ENCODE peak calls at places on chromosomes 12 and 14, in nine cellular contexts. One of them, this sample, is unnamed.

GRCh38 chr12:118855858-118856257 is 125.5 kb upstream of the SRRM4 start:
- DNase-seq in activated CD4-positive, alpha-beta T cell treated with anti-CD3 and anti-CD28 coated beads for 48 hours: no peak
- DNase-seq in anterior cingulate cortex: no peak
- DNase-seq in NCI-H2081: no peak
- DNase-seq in mucosa of gallbladder: no peak
- DNase-seq in T-helper 17 cell: no peak
- DNase-seq in psoas muscle: no peak
- DNase-seq in NCI-H524: no peak
- DNase-seq in effector memory CD8-positive, alpha-beta T cell: no peak
- DNase-seq in this sample: no peak

GRCh38 chr14:36807727-36808126 is 146.1 kb downstream of the PAX9 start:
- DNase-seq in activated CD4-positive, alpha-beta T cell treated with anti-CD3 and anti-CD28 coated beads for 48 hours: no peak
- DNase-seq in anterior cingulate cortex: no peak
- DNase-seq in NCI-H2081: no peak
- DNase-seq in mucosa of gallbladder: no peak
- DNase-seq in T-helper 17 cell: no peak
- DNase-seq in psoas muscle: no peak
- DNase-seq in NCI-H524: peak
- DNase-seq in effector memory CD8-positive, alpha-beta T cell: no peak
- DNase-seq in this sample: peak

GRCh38 chr12:12714276-12715001 is 2.7 kb upstream of the CDKN1B start:
- DNase-seq in activated CD4-positive, alpha-beta T cell treated with anti-CD3 and anti-CD28 coated beads for 48 hours: peak
- DNase-seq in anterior cingulate cortex: no peak
- DNase-seq in NCI-H2081: no peak
- DNase-seq in mucosa of gallbladder: no peak
- DNase-seq in T-helper 17 cell: no peak
- DNase-seq in psoas muscle: no peak
- DNase-seq in NCI-H524: no peak
- DNase-seq in effector memory CD8-positive, alpha-beta T cell: peak
- DNase-seq in this sample: peak

GRCh38 chr14:21100931-21101330 is at the start of gene TMEM253:
- DNase-seq in activated CD4-positive, alpha-beta T cell treated with anti-CD3 and anti-CD28 coated beads for 48 hours: no peak
- DNase-seq in anterior cingulate cortex: no peak
- DNase-seq in NCI-H2081: no peak
- DNase-seq in mucosa of gallbladder: no peak
- DNase-seq in T-helper 17 cell: no peak
- DNase-seq in psoas muscle: no peak
- DNase-seq in NCI-H524: no peak
- DNase-seq in effector memory CD8-positive, alpha-beta T cell: no peak
- DNase-seq in this sample: no peak

GRCh38 chr14:54593860-54594259 is 26.9 kb downstream of the SAMD4A start:
- DNase-seq in activated CD4-positive, alpha-beta T cell treated with anti-CD3 and anti-CD28 coated beads for 48 hours: no peak
- DNase-seq in anterior cingulate cortex: no peak
- DNase-seq in NCI-H2081: no peak
- DNase-seq in mucosa of gallbladder: no peak
- DNase-seq in T-helper 17 cell: no peak
- DNase-seq in psoas muscle: no peak
- DNase-seq in NCI-H524: no peak
- DNase-seq in effector memory CD8-positive, alpha-beta T cell: no peak
- DNase-seq in this sample: no peak

GRCh38 chr14:32572867-32573149 is 243.7 kb downstream of the AKAP6 start:
- DNase-seq in activated CD4-positive, alpha-beta T cell treated with anti-CD3 and anti-CD28 coated beads for 48 hours: no peak
- DNase-seq in anterior cingulate cortex: no peak
- DNase-seq in NCI-H2081: no peak
- DNase-seq in mucosa of gallbladder: no peak
- DNase-seq in T-helper 17 cell: no peak
- DNase-seq in psoas muscle: no peak
- DNase-seq in NCI-H524: no peak
- DNase-seq in effector memory CD8-positive, alpha-beta T cell: no peak
- DNase-seq in this sample: no peak

GRCh38 chr12:95231190-95231589 is 13.6 kb downstream of the VEZT start:
- DNase-seq in activated CD4-positive, alpha-beta T cell treated with anti-CD3 and anti-CD28 coated beads for 48 hours: no peak
- DNase-seq in anterior cingulate cortex: no peak
- DNase-seq in NCI-H2081: no peak
- DNase-seq in mucosa of gallbladder: no peak
- DNase-seq in T-helper 17 cell: no peak
- DNase-seq in psoas muscle: no peak
- DNase-seq in NCI-H524: no peak
- DNase-seq in effector memory CD8-positive, alpha-beta T cell: no peak
- DNase-seq in this sample: no peak

GRCh38 chr12:2034633-2035420 is 18.0 kb upstream of the CACNA1C start:
- DNase-seq in activated CD4-positive, alpha-beta T cell treated with anti-CD3 and anti-CD28 coated beads for 48 hours: peak
- DNase-seq in anterior cingulate cortex: peak
- DNase-seq in NCI-H2081: peak
- DNase-seq in mucosa of gallbladder: peak
- DNase-seq in T-helper 17 cell: peak
- DNase-seq in psoas muscle: peak
- DNase-seq in NCI-H524: peak
- DNase-seq in effector memory CD8-positive, alpha-beta T cell: peak
- DNase-seq in this sample: peak

GRCh38 chr12:42698213-42698612 is 108.7 kb upstream of the PRICKLE1 start:
- DNase-seq in activated CD4-positive, alpha-beta T cell treated with anti-CD3 and anti-CD28 coated beads for 48 hours: no peak
- DNase-seq in anterior cingulate cortex: no peak
- DNase-seq in NCI-H2081: no peak
- DNase-seq in mucosa of gallbladder: no peak
- DNase-seq in T-helper 17 cell: no peak
- DNase-seq in psoas muscle: peak
- DNase-seq in NCI-H524: no peak
- DNase-seq in effector memory CD8-positive, alpha-beta T cell: no peak
- DNase-seq in this sample: no peak

GRCh38 chr14:26401170-26401968 is 196.5 kb downstream of the NOVA1 start:
- DNase-seq in activated CD4-positive, alpha-beta T cell treated with anti-CD3 and anti-CD28 coated beads for 48 hours: no peak
- DNase-seq in anterior cingulate cortex: no peak
- DNase-seq in NCI-H2081: no peak
- DNase-seq in mucosa of gallbladder: no peak
- DNase-seq in T-helper 17 cell: no peak
- DNase-seq in psoas muscle: no peak
- DNase-seq in NCI-H524: peak
- DNase-seq in effector memory CD8-positive, alpha-beta T cell: no peak
- DNase-seq in this sample: no peak

GRCh38 chr14:47040490-47040889 is 388.9 kb upstream of the RPL10L start:
- DNase-seq in activated CD4-positive, alpha-beta T cell treated with anti-CD3 and anti-CD28 coated beads for 48 hours: no peak
- DNase-seq in anterior cingulate cortex: no peak
- DNase-seq in NCI-H2081: peak
- DNase-seq in mucosa of gallbladder: peak
- DNase-seq in T-helper 17 cell: no peak
- DNase-seq in psoas muscle: no peak
- DNase-seq in NCI-H524: peak
- DNase-seq in effector memory CD8-positive, alpha-beta T cell: no peak
- DNase-seq in this sample: peak

GRCh38 chr14:99644723-99645544 is at the start of gene HHIPL1:
- DNase-seq in activated CD4-positive, alpha-beta T cell treated with anti-CD3 and anti-CD28 coated beads for 48 hours: no peak
- DNase-seq in anterior cingulate cortex: no peak
- DNase-seq in NCI-H2081: no peak
- DNase-seq in mucosa of gallbladder: no peak
- DNase-seq in T-helper 17 cell: no peak
- DNase-seq in psoas muscle: peak
- DNase-seq in NCI-H524: no peak
- DNase-seq in effector memory CD8-positive, alpha-beta T cell: no peak
- DNase-seq in this sample: peak

GRCh38 chr12:27607611-27608010 is 83.6 kb downstream of the PPFIBP1 start:
- DNase-seq in activated CD4-positive, alpha-beta T cell treated with anti-CD3 and anti-CD28 coated beads for 48 hours: no peak
- DNase-seq in anterior cingulate cortex: no peak
- DNase-seq in NCI-H2081: no peak
- DNase-seq in mucosa of gallbladder: no peak
- DNase-seq in T-helper 17 cell: no peak
- DNase-seq in psoas muscle: no peak
- DNase-seq in NCI-H524: no peak
- DNase-seq in effector memory CD8-positive, alpha-beta T cell: no peak
- DNase-seq in this sample: no peak

GRCh38 chr12:131640436-131640969 is 70.4 kb upstream of the SFSWAP start:
- DNase-seq in activated CD4-positive, alpha-beta T cell treated with anti-CD3 and anti-CD28 coated beads for 48 hours: no peak
- DNase-seq in anterior cingulate cortex: peak
- DNase-seq in NCI-H2081: no peak
- DNase-seq in mucosa of gallbladder: no peak
- DNase-seq in T-helper 17 cell: no peak
- DNase-seq in psoas muscle: no peak
- DNase-seq in NCI-H524: peak
- DNase-seq in effector memory CD8-positive, alpha-beta T cell: no peak
- DNase-seq in this sample: no peak

GRCh38 chr14:103563089-103563620 is 395 bp downstream of the COA8 start:
- DNase-seq in activated CD4-positive, alpha-beta T cell treated with anti-CD3 and anti-CD28 coated beads for 48 hours: no peak
- DNase-seq in anterior cingulate cortex: no peak
- DNase-seq in NCI-H2081: peak
- DNase-seq in mucosa of gallbladder: no peak
- DNase-seq in T-helper 17 cell: no peak
- DNase-seq in psoas muscle: no peak
- DNase-seq in NCI-H524: no peak
- DNase-seq in effector memory CD8-positive, alpha-beta T cell: no peak
- DNase-seq in this sample: no peak

GRCh38 chr12:57477710-57478681 is 1.7 kb downstream of the ARHGAP9 start:
- DNase-seq in activated CD4-positive, alpha-beta T cell treated with anti-CD3 and anti-CD28 coated beads for 48 hours: peak
- DNase-seq in anterior cingulate cortex: no peak
- DNase-seq in NCI-H2081: no peak
- DNase-seq in mucosa of gallbladder: no peak
- DNase-seq in T-helper 17 cell: peak
- DNase-seq in psoas muscle: no peak
- DNase-seq in NCI-H524: no peak
- DNase-seq in effector memory CD8-positive, alpha-beta T cell: peak
- DNase-seq in this sample: no peak

GRCh38 chr14:64761441-64762043 is 57.3 kb downstream of the PLEKHG3 start:
- DNase-seq in activated CD4-positive, alpha-beta T cell treated with anti-CD3 and anti-CD28 coated beads for 48 hours: no peak
- DNase-seq in anterior cingulate cortex: no peak
- DNase-seq in NCI-H2081: no peak
- DNase-seq in mucosa of gallbladder: no peak
- DNase-seq in T-helper 17 cell: no peak
- DNase-seq in psoas muscle: peak
- DNase-seq in NCI-H524: peak
- DNase-seq in effector memory CD8-positive, alpha-beta T cell: no peak
- DNase-seq in this sample: no peak

GRCh38 chr12:26109343-26109841 is 15.4 kb downstream of the BHLHE41 start:
- DNase-seq in activated CD4-positive, alpha-beta T cell treated with anti-CD3 and anti-CD28 coated beads for 48 hours: no peak
- DNase-seq in anterior cingulate cortex: no peak
- DNase-seq in NCI-H2081: no peak
- DNase-seq in mucosa of gallbladder: no peak
- DNase-seq in T-helper 17 cell: no peak
- DNase-seq in psoas muscle: peak
- DNase-seq in NCI-H524: peak
- DNase-seq in effector memory CD8-positive, alpha-beta T cell: no peak
- DNase-seq in this sample: no peak

GRCh38 chr14:50260511-50260910 is 29.1 kb upstream of the SOS2 start:
- DNase-seq in activated CD4-positive, alpha-beta T cell treated with anti-CD3 and anti-CD28 coated beads for 48 hours: no peak
- DNase-seq in anterior cingulate cortex: no peak
- DNase-seq in NCI-H2081: no peak
- DNase-seq in mucosa of gallbladder: no peak
- DNase-seq in T-helper 17 cell: no peak
- DNase-seq in psoas muscle: no peak
- DNase-seq in NCI-H524: no peak
- DNase-seq in effector memory CD8-positive, alpha-beta T cell: peak
- DNase-seq in this sample: peak

GRCh38 chr12:104494137-104494815 is 37.5 kb downstream of the CHST11 start:
- DNase-seq in activated CD4-positive, alpha-beta T cell treated with anti-CD3 and anti-CD28 coated beads for 48 hours: peak
- DNase-seq in anterior cingulate cortex: no peak
- DNase-seq in NCI-H2081: no peak
- DNase-seq in mucosa of gallbladder: no peak
- DNase-seq in T-helper 17 cell: no peak
- DNase-seq in psoas muscle: no peak
- DNase-seq in NCI-H524: no peak
- DNase-seq in effector memory CD8-positive, alpha-beta T cell: peak
- DNase-seq in this sample: no peak

GRCh38 chr12:38886064-38886463 is 19.3 kb downstream of the CPNE8 start:
- DNase-seq in activated CD4-positive, alpha-beta T cell treated with anti-CD3 and anti-CD28 coated beads for 48 hours: peak
- DNase-seq in anterior cingulate cortex: no peak
- DNase-seq in NCI-H2081: no peak
- DNase-seq in mucosa of gallbladder: peak
- DNase-seq in T-helper 17 cell: no peak
- DNase-seq in psoas muscle: no peak
- DNase-seq in NCI-H524: no peak
- DNase-seq in effector memory CD8-positive, alpha-beta T cell: no peak
- DNase-seq in this sample: no peak

GRCh38 chr14:102280376-102280962 is 24.5 kb downstream of the MOK start:
- DNase-seq in activated CD4-positive, alpha-beta T cell treated with anti-CD3 and anti-CD28 coated beads for 48 hours: no peak
- DNase-seq in anterior cingulate cortex: no peak
- DNase-seq in NCI-H2081: no peak
- DNase-seq in mucosa of gallbladder: no peak
- DNase-seq in T-helper 17 cell: no peak
- DNase-seq in psoas muscle: no peak
- DNase-seq in NCI-H524: no peak
- DNase-seq in effector memory CD8-positive, alpha-beta T cell: no peak
- DNase-seq in this sample: no peak

GRCh38 chr12:97109441-97109840 is 202.4 kb downstream of the NEDD1 start:
- DNase-seq in activated CD4-positive, alpha-beta T cell treated with anti-CD3 and anti-CD28 coated beads for 48 hours: no peak
- DNase-seq in anterior cingulate cortex: no peak
- DNase-seq in NCI-H2081: no peak
- DNase-seq in mucosa of gallbladder: no peak
- DNase-seq in T-helper 17 cell: no peak
- DNase-seq in psoas muscle: no peak
- DNase-seq in NCI-H524: no peak
- DNase-seq in effector memory CD8-positive, alpha-beta T cell: no peak
- DNase-seq in this sample: no peak

GRCh38 chr12:93624595-93625294 is 52.3 kb downstream of the SOCS2 start:
- DNase-seq in activated CD4-positive, alpha-beta T cell treated with anti-CD3 and anti-CD28 coated beads for 48 hours: no peak
- DNase-seq in anterior cingulate cortex: no peak
- DNase-seq in NCI-H2081: no peak
- DNase-seq in mucosa of gallbladder: no peak
- DNase-seq in T-helper 17 cell: no peak
- DNase-seq in psoas muscle: no peak
- DNase-seq in NCI-H524: no peak
- DNase-seq in effector memory CD8-positive, alpha-beta T cell: no peak
- DNase-seq in this sample: no peak

GRCh38 chr14:68734231-68734732 is 58.6 kb downstream of the ZFP36L1 start:
- DNase-seq in activated CD4-positive, alpha-beta T cell treated with anti-CD3 and anti-CD28 coated beads for 48 hours: peak
- DNase-seq in anterior cingulate cortex: no peak
- DNase-seq in NCI-H2081: no peak
- DNase-seq in mucosa of gallbladder: no peak
- DNase-seq in T-helper 17 cell: no peak
- DNase-seq in psoas muscle: no peak
- DNase-seq in NCI-H524: no peak
- DNase-seq in effector memory CD8-positive, alpha-beta T cell: peak
- DNase-seq in this sample: no peak

GRCh38 chr12:113222730-113223531 is 1.7 kb downstream of the TPCN1 start:
- DNase-seq in activated CD4-positive, alpha-beta T cell treated with anti-CD3 and anti-CD28 coated beads for 48 hours: no peak
- DNase-seq in anterior cingulate cortex: no peak
- DNase-seq in NCI-H2081: peak
- DNase-seq in mucosa of gallbladder: peak
- DNase-seq in T-helper 17 cell: no peak
- DNase-seq in psoas muscle: peak
- DNase-seq in NCI-H524: no peak
- DNase-seq in effector memory CD8-positive, alpha-beta T cell: no peak
- DNase-seq in this sample: no peak

GRCh38 chr14:99755629-99756603 is 37.3 kb upstream of the EML1 start:
- DNase-seq in activated CD4-positive, alpha-beta T cell treated with anti-CD3 and anti-CD28 coated beads for 48 hours: no peak
- DNase-seq in anterior cingulate cortex: no peak
- DNase-seq in NCI-H2081: no peak
- DNase-seq in mucosa of gallbladder: peak
- DNase-seq in T-helper 17 cell: no peak
- DNase-seq in psoas muscle: peak
- DNase-seq in NCI-H524: no peak
- DNase-seq in effector memory CD8-positive, alpha-beta T cell: no peak
- DNase-seq in this sample: no peak

GRCh38 chr12:6554990-6555691 is 701 bp downstream of the IFFO1 start:
- DNase-seq in activated CD4-positive, alpha-beta T cell treated with anti-CD3 and anti-CD28 coated beads for 48 hours: peak
- DNase-seq in anterior cingulate cortex: no peak
- DNase-seq in NCI-H2081: no peak
- DNase-seq in mucosa of gallbladder: no peak
- DNase-seq in T-helper 17 cell: no peak
- DNase-seq in psoas muscle: no peak
- DNase-seq in NCI-H524: no peak
- DNase-seq in effector memory CD8-positive, alpha-beta T cell: no peak
- DNase-seq in this sample: peak

GRCh38 chr14:54572316-54572715 is 5.4 kb downstream of the SAMD4A start:
- DNase-seq in activated CD4-positive, alpha-beta T cell treated with anti-CD3 and anti-CD28 coated beads for 48 hours: peak
- DNase-seq in anterior cingulate cortex: no peak
- DNase-seq in NCI-H2081: peak
- DNase-seq in mucosa of gallbladder: no peak
- DNase-seq in T-helper 17 cell: no peak
- DNase-seq in psoas muscle: no peak
- DNase-seq in NCI-H524: peak
- DNase-seq in effector memory CD8-positive, alpha-beta T cell: no peak
- DNase-seq in this sample: peak

GRCh38 chr12:89162704-89163261 is 189.5 kb downstream of the DUSP6 start:
- DNase-seq in activated CD4-positive, alpha-beta T cell treated with anti-CD3 and anti-CD28 coated beads for 48 hours: peak
- DNase-seq in anterior cingulate cortex: no peak
- DNase-seq in NCI-H2081: no peak
- DNase-seq in mucosa of gallbladder: peak
- DNase-seq in T-helper 17 cell: no peak
- DNase-seq in psoas muscle: peak
- DNase-seq in NCI-H524: no peak
- DNase-seq in effector memory CD8-positive, alpha-beta T cell: no peak
- DNase-seq in this sample: no peak

GRCh38 chr14:51094282-51094821 is 553 bp downstream of the TRIM9 start:
- DNase-seq in activated CD4-positive, alpha-beta T cell treated with anti-CD3 and anti-CD28 coated beads for 48 hours: peak
- DNase-seq in anterior cingulate cortex: no peak
- DNase-seq in NCI-H2081: peak
- DNase-seq in mucosa of gallbladder: no peak
- DNase-seq in T-helper 17 cell: no peak
- DNase-seq in psoas muscle: peak
- DNase-seq in NCI-H524: peak
- DNase-seq in effector memory CD8-positive, alpha-beta T cell: peak
- DNase-seq in this sample: peak

This sample was measured in neural progenitor cell.